ENCODE peak calls at places on chromosomes 4 and X, in five cellular contexts. One of them, this sample, is unnamed.

GRCh38 chr4:125041372-125041930 is 273.3 kb upstream of the FAT4 start:
- DNase-seq in NCI-H510A: no peak
- DNase-seq in CD4-positive, CD25-positive, alpha-beta regulatory T cell: no peak
- DNase-seq in astrocyte of the spinal cord: peak
- DNase-seq in astrocyte: peak
- DNase-seq in this sample: no peak

GRCh38 chr4:5957091-5957490 is 61.1 kb downstream of the C4orf50 start:
- DNase-seq in NCI-H510A: no peak
- DNase-seq in CD4-positive, CD25-positive, alpha-beta regulatory T cell: no peak
- DNase-seq in astrocyte of the spinal cord: no peak
- DNase-seq in astrocyte: no peak
- DNase-seq in this sample: no peak

GRCh38 chr4:13244342-13244905 is 239.7 kb downstream of the RAB28 start:
- DNase-seq in NCI-H510A: no peak
- DNase-seq in CD4-positive, CD25-positive, alpha-beta regulatory T cell: no peak
- DNase-seq in astrocyte of the spinal cord: no peak
- DNase-seq in astrocyte: no peak
- DNase-seq in this sample: no peak

GRCh38 chrX:45952030-45952429 is 593.2 kb downstream of the ZNF674 start:
- DNase-seq in NCI-H510A: no peak
- DNase-seq in CD4-positive, CD25-positive, alpha-beta regulatory T cell: no peak
- DNase-seq in astrocyte of the spinal cord: no peak
- DNase-seq in astrocyte: no peak
- DNase-seq in this sample: no peak

GRCh38 chr4:123248260-123248659 is 148.3 kb upstream of the SPRY1 start:
- DNase-seq in NCI-H510A: no peak
- DNase-seq in CD4-positive, CD25-positive, alpha-beta regulatory T cell: no peak
- DNase-seq in astrocyte of the spinal cord: no peak
- DNase-seq in astrocyte: no peak
- DNase-seq in this sample: peak

GRCh38 chrX:14922437-14922836 is 49.2 kb downstream of the MOSPD2 start:
- DNase-seq in NCI-H510A: no peak
- DNase-seq in CD4-positive, CD25-positive, alpha-beta regulatory T cell: no peak
- DNase-seq in astrocyte of the spinal cord: peak
- DNase-seq in astrocyte: peak
- DNase-seq in this sample: peak

GRCh38 chrX:40773809-40774208 is 38.5 kb upstream of the MED14 start:
- DNase-seq in NCI-H510A: no peak
- DNase-seq in CD4-positive, CD25-positive, alpha-beta regulatory T cell: no peak
- DNase-seq in astrocyte of the spinal cord: peak
- DNase-seq in astrocyte: peak
- DNase-seq in this sample: peak

GRCh38 chr4:142353149-142353738 is 492.9 kb downstream of the INPP4B start:
- DNase-seq in NCI-H510A: no peak
- DNase-seq in CD4-positive, CD25-positive, alpha-beta regulatory T cell: peak
- DNase-seq in astrocyte of the spinal cord: peak
- DNase-seq in astrocyte: peak
- DNase-seq in this sample: peak

GRCh38 chr4:5018096-5018495 is 1.2 kb downstream of the CYTL1 start:
- DNase-seq in NCI-H510A: no peak
- DNase-seq in CD4-positive, CD25-positive, alpha-beta regulatory T cell: no peak
- DNase-seq in astrocyte of the spinal cord: peak
- DNase-seq in astrocyte: no peak
- DNase-seq in this sample: no peak

GRCh38 chr4:179465131-179465797 is 2023.0 kb upstream of the AGA start:
- DNase-seq in NCI-H510A: no peak
- DNase-seq in CD4-positive, CD25-positive, alpha-beta regulatory T cell: no peak
- DNase-seq in astrocyte of the spinal cord: peak
- DNase-seq in astrocyte: peak
- DNase-seq in this sample: no peak

GRCh38 chr4:114378306-114378903 is 220.2 kb upstream of the UGT8 start:
- DNase-seq in NCI-H510A: no peak
- DNase-seq in CD4-positive, CD25-positive, alpha-beta regulatory T cell: no peak
- DNase-seq in astrocyte of the spinal cord: peak
- DNase-seq in astrocyte: peak
- DNase-seq in this sample: peak

GRCh38 chr4:6200011-6200921 is at the start of gene JAKMIP1:
- DNase-seq in NCI-H510A: no peak
- DNase-seq in CD4-positive, CD25-positive, alpha-beta regulatory T cell: peak
- DNase-seq in astrocyte of the spinal cord: peak
- DNase-seq in astrocyte: peak
- DNase-seq in this sample: no peak

GRCh38 chr4:26048378-26048882 is 134.4 kb downstream of the SMIM20 start:
- DNase-seq in NCI-H510A: no peak
- DNase-seq in CD4-positive, CD25-positive, alpha-beta regulatory T cell: no peak
- DNase-seq in astrocyte of the spinal cord: peak
- DNase-seq in astrocyte: peak
- DNase-seq in this sample: peak

GRCh38 chr4:146073517-146073916 is 102.0 kb upstream of the LSM6 start:
- DNase-seq in NCI-H510A: no peak
- DNase-seq in CD4-positive, CD25-positive, alpha-beta regulatory T cell: no peak
- DNase-seq in astrocyte of the spinal cord: no peak
- DNase-seq in astrocyte: no peak
- DNase-seq in this sample: no peak

GRCh38 chr4:115844180-115844579 is 730.8 kb upstream of the NDST4 start:
- DNase-seq in NCI-H510A: no peak
- DNase-seq in CD4-positive, CD25-positive, alpha-beta regulatory T cell: no peak
- DNase-seq in astrocyte of the spinal cord: no peak
- DNase-seq in astrocyte: no peak
- DNase-seq in this sample: no peak

GRCh38 chr4:73974352-73974751 is 7.5 kb downstream of the PF4 start:
- DNase-seq in NCI-H510A: no peak
- DNase-seq in CD4-positive, CD25-positive, alpha-beta regulatory T cell: no peak
- DNase-seq in astrocyte of the spinal cord: no peak
- DNase-seq in astrocyte: no peak
- DNase-seq in this sample: no peak

GRCh38 chrX:16573781-16574180 is 76.2 kb upstream of the S100G start:
- DNase-seq in NCI-H510A: no peak
- DNase-seq in CD4-positive, CD25-positive, alpha-beta regulatory T cell: no peak
- DNase-seq in astrocyte of the spinal cord: peak
- DNase-seq in astrocyte: peak
- DNase-seq in this sample: peak

GRCh38 chrX:47583240-47583861 is 1.1 kb downstream of the TIMP1 start:
- DNase-seq in NCI-H510A: no peak
- DNase-seq in CD4-positive, CD25-positive, alpha-beta regulatory T cell: no peak
- DNase-seq in astrocyte of the spinal cord: no peak
- DNase-seq in astrocyte: no peak
- DNase-seq in this sample: no peak

GRCh38 chr4:25113915-25114904 is 46.0 kb downstream of the SEPSECS start:
- DNase-seq in NCI-H510A: no peak
- DNase-seq in CD4-positive, CD25-positive, alpha-beta regulatory T cell: no peak
- DNase-seq in astrocyte of the spinal cord: peak
- DNase-seq in astrocyte: peak
- DNase-seq in this sample: peak

GRCh38 chrX:9865804-9866471 is 79.7 kb downstream of the SHROOM2 start:
- DNase-seq in NCI-H510A: no peak
- DNase-seq in CD4-positive, CD25-positive, alpha-beta regulatory T cell: no peak
- DNase-seq in astrocyte of the spinal cord: no peak
- DNase-seq in astrocyte: peak
- DNase-seq in this sample: no peak

GRCh38 chrX:36431819-36432218 is 512.3 kb downstream of the CFAP47 start:
- DNase-seq in NCI-H510A: no peak
- DNase-seq in CD4-positive, CD25-positive, alpha-beta regulatory T cell: no peak
- DNase-seq in astrocyte of the spinal cord: peak
- DNase-seq in astrocyte: peak
- DNase-seq in this sample: peak

GRCh38 chr4:184911310-184911709 is 85.5 kb upstream of the ACSL1 start:
- DNase-seq in NCI-H510A: no peak
- DNase-seq in CD4-positive, CD25-positive, alpha-beta regulatory T cell: no peak
- DNase-seq in astrocyte of the spinal cord: peak
- DNase-seq in astrocyte: peak
- DNase-seq in this sample: peak

GRCh38 chr4:5918331-5919030 is 25.6 kb upstream of the CRMP1 start:
- DNase-seq in NCI-H510A: no peak
- DNase-seq in CD4-positive, CD25-positive, alpha-beta regulatory T cell: no peak
- DNase-seq in astrocyte of the spinal cord: no peak
- DNase-seq in astrocyte: no peak
- DNase-seq in this sample: no peak

GRCh38 chrX:21698274-21698673 is 40.1 kb upstream of the KLHL34 start:
- DNase-seq in NCI-H510A: no peak
- DNase-seq in CD4-positive, CD25-positive, alpha-beta regulatory T cell: no peak
- DNase-seq in astrocyte of the spinal cord: no peak
- DNase-seq in astrocyte: no peak
- DNase-seq in this sample: no peak

GRCh38 chrX:9122504-9123245 is 88.7 kb upstream of the FAM9B start:
- DNase-seq in NCI-H510A: no peak
- DNase-seq in CD4-positive, CD25-positive, alpha-beta regulatory T cell: no peak
- DNase-seq in astrocyte of the spinal cord: peak
- DNase-seq in astrocyte: no peak
- DNase-seq in this sample: no peak

GRCh38 chr4:174217273-174218126 is 66.0 kb downstream of the FBXO8 start:
- DNase-seq in NCI-H510A: no peak
- DNase-seq in CD4-positive, CD25-positive, alpha-beta regulatory T cell: no peak
- DNase-seq in astrocyte of the spinal cord: peak
- DNase-seq in astrocyte: peak
- DNase-seq in this sample: no peak

GRCh38 chr4:121050251-121050650 is 22.1 kb downstream of the NDNF start:
- DNase-seq in NCI-H510A: no peak
- DNase-seq in CD4-positive, CD25-positive, alpha-beta regulatory T cell: no peak
- DNase-seq in astrocyte of the spinal cord: peak
- DNase-seq in astrocyte: no peak
- DNase-seq in this sample: no peak

GRCh38 chr4:25913056-25913850 is 767 bp upstream of the SMIM20 start:
- DNase-seq in NCI-H510A: no peak
- DNase-seq in CD4-positive, CD25-positive, alpha-beta regulatory T cell: no peak
- DNase-seq in astrocyte of the spinal cord: peak
- DNase-seq in astrocyte: no peak
- DNase-seq in this sample: no peak

GRCh38 chr4:143207555-143207954 is 22.8 kb downstream of the USP38 start:
- DNase-seq in NCI-H510A: no peak
- DNase-seq in CD4-positive, CD25-positive, alpha-beta regulatory T cell: no peak
- DNase-seq in astrocyte of the spinal cord: peak
- DNase-seq in astrocyte: no peak
- DNase-seq in this sample: no peak